ENCODE peak calls at places on chromosomes 7 and 10, in ten cellular contexts. S is effector memory CD4-positive, alpha-beta T cell; Z is cardiac fibroblast; I is IMR-90; E is psoas muscle; D is astrocyte of the spinal cord; O is A549; N is lung; A is choroid plexus epithelial cell; H is uterus. R is an unnamed sample.

GRCh38 chr10:31037749-31038148 is 6.1 kb upstream of the ZNF438 start:
- DNase-seq in E (no peak), I (no peak), D (no peak), Z (no peak), S (no peak), O (no peak), N (no peak), H (no peak), A (no peak), R (no peak)

GRCh38 chr10:98097611-98098010 is 36.8 kb upstream of the R3HCC1L start:
- DNase-seq in S (no peak), E (no peak), Z (no peak), H (no peak), O (no peak), A (no peak), D (no peak), I (no peak), N (no peak), R (no peak)

GRCh38 chr7:19773361-19773760 is at the start of gene TMEM196:
- DNase-seq in A (no peak), E (no peak), S (no peak), O (no peak), I (no peak), N (no peak), Z (no peak), D (no peak), H (no peak), R (no peak)

GRCh38 chr10:102068216-102068615 is 3.1 kb downstream of the HPS6 start:
- DNase-seq in I (no peak), E (peak), H (no peak), D (no peak), A (peak), N (no peak), Z (peak), O (peak), S (no peak), R (no peak)

GRCh38 chr10:123863721-123864432 is 27.7 kb downstream of the CPXM2 start:
- DNase-seq in D (no peak), I (no peak), H (no peak), A (no peak), E (no peak), N (no peak), Z (no peak), O (no peak), S (no peak), R (no peak)

GRCh38 chr7:24851791-24852190 is 94.5 kb upstream of the GSDME start:
- DNase-seq in O (no peak), I (peak), D (peak), Z (no peak), S (no peak), H (no peak), E (no peak), A (peak), N (no peak), R (no peak)

GRCh38 chr7:44396931-44397525 is 71.6 kb upstream of the CAMK2B start:
- DNase-seq in Z (peak), O (no peak), S (no peak), I (peak), E (no peak), D (no peak), N (no peak), H (no peak), A (peak), R (no peak)

GRCh38 chr7:139567647-139568345 is 44.3 kb downstream of the CLEC2L start:
- DNase-seq in O (no peak), A (no peak), Z (no peak), S (no peak), E (no peak), I (no peak), H (no peak), N (no peak), D (no peak), R (no peak)

GRCh38 chr10:6050801-6051445 is 11.2 kb downstream of the IL2RA start:
- DNase-seq in N (peak), H (peak), I (peak), O (peak), D (peak), E (peak), A (peak), S (peak), Z (peak), R (peak)

GRCh38 chr7:81414411-81414810 is 355.4 kb downstream of the HGF start:
- DNase-seq in D (no peak), I (no peak), S (no peak), Z (no peak), N (no peak), A (no peak), O (peak), H (no peak), E (no peak), R (no peak)

GRCh38 chr7:54823776-54824175 is 64.8 kb upstream of the SEC61G start:
- DNase-seq in S (no peak), H (no peak), A (no peak), D (no peak), E (no peak), I (no peak), O (no peak), Z (no peak), N (no peak), R (no peak)

GRCh38 chr10:86284355-86285105 is 82.1 kb downstream of the GRID1 start:
- DNase-seq in E (no peak), A (no peak), O (no peak), S (no peak), D (no peak), Z (no peak), N (peak), H (peak), I (no peak), R (no peak)

GRCh38 chr7:12162420-12163113 is 48.5 kb upstream of the TMEM106B start:
- DNase-seq in H (no peak), N (no peak), I (peak), E (no peak), Z (peak), D (peak), A (peak), S (no peak), O (peak), R (no peak)

GRCh38 chr10:64733980-64734379 is 1212.8 kb downstream of the REEP3 start:
- DNase-seq in N (no peak), E (no peak), O (peak), I (no peak), S (no peak), D (peak), H (no peak), Z (peak), A (peak), R (no peak)

GRCh38 chr7:135747366-135747765 is 1.2 kb downstream of the FAM180A start:
- DNase-seq in O (no peak), Z (no peak), E (no peak), D (no peak), I (no peak), S (no peak), N (no peak), H (no peak), A (no peak), R (no peak)

GRCh38 chr7:135745702-135746312 is 2.8 kb downstream of the FAM180A start:
- DNase-seq in S (no peak), I (peak), E (peak), A (peak), D (peak), O (peak), N (no peak), Z (peak), H (peak), R (no peak)

GRCh38 chr7:135743907-135744789 is 4.5 kb downstream of the FAM180A start:
- DNase-seq in O (no peak), H (no peak), D (peak), E (peak), A (peak), N (no peak), S (no peak), Z (peak), I (peak), R (no peak)

GRCh38 chr7:135744938-135745701 is 3.5 kb downstream of the FAM180A start:
- DNase-seq in I (peak), A (peak), O (no peak), S (no peak), N (no peak), H (no peak), Z (peak), D (peak), E (no peak), R (no peak)

GRCh38 chr7:135748770-135749169 is at the start of gene FAM180A:
- DNase-seq in H (peak), N (peak), O (no peak), I (peak), E (peak), S (no peak), A (no peak), D (peak), Z (peak), R (no peak)
- H3K4me3 ChIP-seq in H (peak), N (no peak), O (no peak), I (no peak), E (peak), S (no peak), A (no peak), D (no peak), Z (peak), R (no peak)

GRCh38 chr7:129777993-129778769 is 166.7 kb downstream of the NRF1 start:
- DNase-seq in O (no peak), A (no peak), I (no peak), Z (no peak), N (no peak), S (no peak), E (no peak), H (no peak), D (no peak), R (no peak)
- H3K4me3 ChIP-seq in O (peak), A (no peak), I (no peak), Z (no peak), N (no peak), S (peak), E (no peak), H (no peak), D (no peak), R (no peak)

GRCh38 chr10:43453266-43453831 is 16.4 kb downstream of the ZNF487 start:
- DNase-seq in O (no peak), N (no peak), E (no peak), H (no peak), Z (no peak), S (no peak), I (no peak), A (no peak), D (no peak), R (no peak)
- H3K4me3 ChIP-seq in O (no peak), N (no peak), E (no peak), H (no peak), Z (no peak), S (no peak), I (no peak), A (no peak), D (no peak), R (peak)

DNA sequence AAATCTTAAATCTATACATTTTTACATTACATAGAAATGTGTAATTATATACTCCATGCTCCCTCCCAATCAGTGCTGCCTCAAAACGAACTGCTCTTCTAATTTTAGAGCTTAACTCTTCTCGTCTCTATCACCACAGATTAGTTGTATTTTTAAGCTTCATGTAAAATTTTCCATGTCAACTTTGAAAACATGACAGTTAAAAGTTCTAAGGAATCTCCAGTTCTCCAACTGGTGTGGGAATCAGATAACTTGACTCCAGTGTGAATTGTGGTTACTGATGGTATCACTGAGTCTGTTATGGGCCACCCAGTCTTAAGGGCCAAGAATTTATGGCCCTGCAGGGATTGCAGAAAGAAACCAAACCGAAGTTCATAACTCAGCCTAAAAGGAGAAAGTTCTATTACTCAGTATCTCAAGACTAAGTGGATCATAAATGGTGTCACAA is 31.7 kb upstream of the KMT2E start:
- DNase-seq in A (no peak), N (no peak), I (no peak), D (no peak), O (no peak), H (no peak), Z (peak), E (no peak), S (no peak), R (no peak)
- H3K4me3 ChIP-seq in A (no peak), N (no peak), I (no peak), D (no peak), O (no peak), H (no peak), Z (no peak), E (peak), S (no peak), R (no peak)

R was measured in CD8-positive, alpha-beta memory T cell.